ENCODE peak calls at places on chromosome 16, in four cellular contexts. V is bronchial epithelial cell; K is activated naive CD8-positive, alpha-beta T cell treated with anti-CD3 and anti-CD28 coated beads for 36 hours; A is activated naive CD4-positive, alpha-beta T cell treated with anti-CD3 and anti-CD28 coated beads, Interleukin-2, amount 10 ng/mL, durations not matched to agents 7 days and 5 days. H is an unnamed sample.
A peak's percentile ranks its signal among the peaks of the same experiment; 100 is the strongest.

GRCh38 chr16:55506708-55507107 is 2.2 kb upstream of the LPCAT2 start:
- DNase-seq in V (no peak), K (no peak), A (no peak), H (no peak)

GRCh38 chr16:1554826-1555445 is 21.5 kb downstream of the TMEM204 start:
- DNase-seq in V (no peak), K (no peak), A (no peak), H (peak; percentile 3)

GRCh38 chr16:10688291-10688690 is 6.4 kb downstream of the TEKT5 start:
- DNase-seq in V (no peak), K (no peak), A (no peak), H (no peak)

GRCh38 chr16:88922114-88922825 is 54.7 kb downstream of the CBFA2T3 start:
- DNase-seq in V (peak; percentile 21), K (no peak), A (no peak), H (peak; percentile 62)

GRCh38 chr16:27499659-27500055 is 50.1 kb downstream of the GTF3C1 start:
- DNase-seq in V (no peak), K (no peak), A (no peak), H (no peak)

GRCh38 chr16:7340938-7341337 is 8.3 kb downstream of the RBFOX1 start:
- DNase-seq in V (no peak), K (no peak), A (no peak), H (no peak)

GRCh38 chr16:72120026-72120425 is 26.4 kb downstream of the DHX38 start:
- DNase-seq in V (no peak), K (no peak), A (no peak), H (peak; percentile 56)

GRCh38 chr16:56189990-56190902 is 1.0 kb upstream of the GNAO1 start:
- DNase-seq in V (no peak), K (no peak), A (no peak), H (peak; percentile 30)

GRCh38 chr16:48158296-48158695 is 2.5 kb upstream of the ABCC12 start:
- DNase-seq in V (peak; percentile 88), K (peak; percentile 67), A (no peak), H (no peak)

GRCh38 chr16:60271382-60272180 is 1537.5 kb upstream of the GOT2 start:
- DNase-seq in V (no peak), K (no peak), A (no peak), H (no peak)

GRCh38 chr16:11708421-11708820 is 34.2 kb downstream of the TXNDC11 start:
- DNase-seq in V (no peak), K (no peak), A (no peak), H (no peak)

GRCh38 chr16:1287982-1288670 is 21.3 kb upstream of the UBE2I start:
- DNase-seq in V (no peak), K (no peak), A (no peak), H (no peak)

GRCh38 chr16:61587526-61587925 is 448.7 kb downstream of the CDH8 start:
- DNase-seq in V (no peak), K (no peak), A (no peak), H (no peak)

GRCh38 chr16:57345021-57345420 is 13.6 kb upstream of the CCL22 start:
- DNase-seq in V (peak; percentile 76), K (no peak), A (no peak), H (no peak)

GRCh38 chr16:87951550-87952538 is 610 bp downstream of the BANP start:
- DNase-seq in V (no peak), K (no peak), A (no peak), H (no peak)

GRCh38 chr16:626787-627457 is 3.9 kb upstream of the WFIKKN1 start:
- DNase-seq in V (peak; percentile 90), K (no peak), A (no peak), H (peak; percentile 33)

GRCh38 chr16:27291106-27291505 is 22.5 kb upstream of the NSMCE1 start:
- DNase-seq in V (no peak), K (no peak), A (no peak), H (no peak)

GRCh38 chr16:82633964-82634600 is 7.3 kb downstream of the CDH13 start:
- DNase-seq in V (peak; percentile 84), K (no peak), A (no peak), H (no peak)